ENCODE peak calls at places on chromosomes 5 and 9, in six cellular contexts. F, K, I, N, U and B are unnamed samples.

GRCh38 chr5:76679231-76679630 is 36.7 kb upstream of the F2R start:
- DNase-seq in I (peak), F (no peak), U (no peak), N (no peak), K (peak), B (no peak)

GRCh38 chr9:133125706-133126696 is 5.0 kb upstream of the RALGDS start:
- DNase-seq in K (no peak), U (no peak), F (no peak), N (no peak), I (peak), B (no peak)

GRCh38 chr5:79508354-79508753 is 5.6 kb downstream of the HOMER1 start:
- DNase-seq in K (no peak), F (no peak), I (no peak), N (no peak), U (no peak), B (no peak)

GRCh38 chr9:7659766-7660165 is 139.8 kb downstream of the DMAC1 start:
- DNase-seq in I (no peak), N (no peak), F (no peak), U (no peak), K (no peak), B (no peak)

GRCh38 chr5:77333036-77333435 is 122.6 kb downstream of the PDE8B start:
- DNase-seq in N (no peak), I (no peak), K (no peak), F (no peak), U (no peak), B (no peak)

GRCh38 chr5:6446042-6446441 is 2.6 kb upstream of the UBE2QL1 start:
- DNase-seq in F (no peak), U (no peak), I (no peak), K (no peak), N (no peak), B (no peak)

GRCh38 chr5:125290935-125291334 is 544.5 kb upstream of the ZNF608 start:
- DNase-seq in K (no peak), U (no peak), F (no peak), N (no peak), I (no peak), B (no peak)

GRCh38 chr5:36730537-36731216 is 124.3 kb downstream of the SLC1A3 start:
- DNase-seq in I (no peak), K (no peak), N (no peak), U (no peak), F (no peak), B (no peak)

GRCh38 chr9:91426123-91426745 is 2.6 kb upstream of the NFIL3 start:
- DNase-seq in N (no peak), F (no peak), I (peak), K (peak), U (no peak), B (peak)

DNA sequence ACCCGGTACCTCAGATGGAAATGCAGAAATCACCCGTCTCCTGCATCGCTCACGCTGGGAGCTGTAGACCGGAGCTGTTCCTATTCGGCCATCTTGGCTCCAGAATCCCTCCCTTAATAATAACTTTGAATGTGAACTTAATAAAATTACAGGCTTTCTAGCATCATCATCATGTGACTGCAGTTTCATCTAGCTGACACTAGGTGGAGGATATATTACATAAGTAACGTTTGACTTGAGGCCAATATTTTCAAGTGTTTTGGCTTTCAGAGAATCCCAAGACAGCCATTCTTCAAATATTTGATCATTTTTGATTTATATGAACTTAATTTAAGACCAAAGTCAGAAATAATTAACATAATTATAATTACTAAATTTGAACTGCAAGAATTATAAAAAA is 474.9 kb upstream of the CDH10 start:
- DNase-seq in F (no peak), I (no peak), N (no peak), K (peak), U (no peak), B (peak)
- H2BK15ac ChIP-seq in F (no peak), I (no peak), N (no peak), K (no peak), U (no peak), B (no peak)

GRCh38 chr9:125189011-125189360 is 617 bp downstream of the PPP6C start:
- DNase-seq in K (peak), I (no peak), U (no peak), F (peak), N (peak), B (no peak)

GRCh38 chr9:125177888-125178287 is 11.7 kb downstream of the PPP6C start:
- DNase-seq in N (no peak), K (no peak), U (no peak), F (no peak), I (no peak), B (no peak)

GRCh38 chr9:125180876-125181275 is 8.7 kb downstream of the PPP6C start:
- DNase-seq in U (no peak), I (no peak), K (no peak), N (no peak), F (no peak), B (no peak)

GRCh38 chr9:125183054-125183453 is 6.5 kb downstream of the PPP6C start:
- DNase-seq in K (no peak), U (no peak), F (no peak), N (no peak), I (peak), B (no peak)

DNA sequence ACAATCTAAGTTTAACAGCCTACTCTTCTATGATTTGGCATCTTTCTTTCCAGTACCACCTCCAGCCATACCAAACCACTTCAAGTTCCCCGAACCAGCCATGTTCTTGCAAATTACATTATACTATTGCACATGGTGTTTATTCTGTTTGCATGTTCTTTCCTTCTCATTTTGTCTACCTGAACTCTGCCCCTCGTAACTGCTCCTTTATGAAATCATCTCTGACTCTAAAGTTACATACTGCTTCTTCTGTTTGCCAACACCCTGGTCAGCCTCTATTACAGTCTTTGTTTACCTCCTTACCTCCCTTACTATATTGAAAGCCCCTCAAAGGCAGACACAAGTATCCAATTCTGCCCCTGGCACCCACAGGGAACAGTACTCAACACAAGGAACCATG is 6.0 kb downstream of the PPP6C start:
- DNase-seq in U (no peak), I (no peak), K (no peak), N (no peak), F (no peak), B (no peak)
- H3K4ac ChIP-seq in U (no peak), I (peak), K (no peak), N (no peak), F (no peak), B (no peak)

DNA sequence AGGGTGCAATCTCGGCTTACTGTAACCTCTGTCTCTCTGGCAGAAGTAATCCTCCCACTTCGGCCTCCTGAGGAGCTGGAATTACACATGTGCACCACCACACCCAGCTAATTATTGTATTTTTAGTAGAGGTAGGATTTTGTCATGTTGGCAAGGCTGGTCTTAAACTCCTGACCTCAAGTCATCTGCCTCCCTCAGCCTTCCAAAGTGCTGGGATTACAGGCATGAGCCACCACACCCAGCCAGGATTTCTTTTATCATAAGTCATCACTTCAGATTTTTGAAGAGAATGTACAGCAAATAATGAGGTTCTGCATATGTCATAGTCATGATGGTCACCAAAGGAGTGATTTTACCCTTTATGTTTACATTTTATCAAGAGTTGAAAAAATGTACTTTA is 108.1 kb downstream of the GCNT1 start:
- DNase-seq in U (no peak), K (no peak), N (no peak), F (no peak), I (no peak), B (no peak)
- H2BK15ac ChIP-seq in U (no peak), K (no peak), N (no peak), F (no peak), I (no peak), B (no peak)

DNA sequence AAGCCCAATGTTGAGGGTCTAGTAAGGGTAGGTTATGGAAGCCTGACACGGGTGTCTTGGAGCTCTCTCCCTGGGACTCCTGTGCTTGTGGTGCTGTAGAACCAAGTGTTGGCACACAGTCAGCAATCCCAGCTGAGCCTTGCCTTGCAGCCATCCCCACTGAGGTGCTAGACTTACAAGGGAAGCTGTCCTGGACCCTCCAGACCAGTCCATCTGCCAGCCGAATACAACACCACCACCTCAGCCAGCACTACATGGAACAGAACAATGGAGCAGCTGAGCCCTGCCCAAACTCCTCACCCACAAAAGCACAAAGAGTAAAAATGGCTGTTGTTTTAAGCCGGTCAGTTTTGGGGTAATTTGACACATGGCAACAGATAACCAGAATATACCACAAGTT is 90.5 kb upstream of the DNAH5 start:
- DNase-seq in I (peak), F (no peak), N (no peak), U (no peak), K (no peak), B (peak)
- H3K4ac ChIP-seq in I (peak), F (no peak), N (no peak), U (peak), K (no peak), B (no peak)